ENCODE peak calls at places on chromosomes 11 and 22, in four cellular contexts. Q is body of pancreas, D is left lung, B is kidney. W is an unnamed sample.
A peak's percentile ranks its signal among the peaks of the same experiment; 100 is the strongest.

GRCh38 chr11:73143126-73143838 is 1.2 kb upstream of the FCHSD2 start:
- DNase-seq in Q (peak; percentile 36), D (no peak), B (no peak), W (no peak)

GRCh38 chr11:67636962-67637361 is 2.6 kb downstream of the TBX10 start:
- DNase-seq in Q (no peak), D (no peak), B (no peak), W (no peak)

GRCh38 chr11:2825886-2826678 is 59.5 kb downstream of the CDKN1C start:
- DNase-seq in Q (peak; percentile 73), D (peak; percentile 76), B (peak; percentile 90), W (peak; percentile 93)

GRCh38 chr11:1222491-1223345 is at the start of gene MUC5B:
- DNase-seq in Q (peak; percentile 74), D (no peak), B (peak; percentile 64), W (no peak)

GRCh38 chr11:31887180-31887579 is 76.1 kb upstream of the PAX6 start:
- DNase-seq in Q (no peak), D (no peak), B (no peak), W (peak; percentile 5)

GRCh38 chr11:67032830-67033555 is 10.1 kb downstream of the SYT12 start:
- DNase-seq in Q (no peak), D (peak; percentile 54), B (peak; percentile 88), W (peak; percentile 92)

GRCh38 chr11:2126520-2127085 is 12.6 kb downstream of the IGF2 start:
- DNase-seq in Q (no peak), D (no peak), B (no peak), W (no peak)

GRCh38 chr11:47348859-47349258 is 3.6 kb downstream of the MYBPC3 start:
- DNase-seq in Q (no peak), D (no peak), B (no peak), W (peak; percentile 27)

GRCh38 chr11:120612363-120613263 is 101.1 kb downstream of the GRIK4 start:
- DNase-seq in Q (no peak), D (no peak), B (no peak), W (peak; percentile 58)

GRCh38 chr11:68271023-68271780 is 571 bp downstream of the C11orf24 start:
- DNase-seq in Q (peak; percentile 69), D (peak; percentile 68), B (no peak), W (peak; percentile 74)

GRCh38 chr22:37046589-37046988 is 5.0 kb upstream of the KCTD17 start:
- DNase-seq in Q (no peak), D (no peak), B (no peak), W (no peak)

GRCh38 chr11:102476812-102477211 is 24.2 kb upstream of the TMEM123 start:
- DNase-seq in Q (peak; percentile 79), D (peak; percentile 41), B (no peak), W (no peak)

GRCh38 chr22:49756201-49756600 is 71.5 kb downstream of the BRD1 start:
- DNase-seq in Q (no peak), D (peak; percentile 9), B (peak; percentile 53), W (no peak)

GRCh38 chr11:102497061-102497460 is 33.5 kb downstream of the MMP7 start:
- DNase-seq in Q (no peak), D (no peak), B (no peak), W (peak; percentile 44)

GRCh38 chr22:25081409-25081824 is 118.2 kb upstream of the CRYBB3 start:
- DNase-seq in Q (peak; percentile 38), D (no peak), B (no peak), W (peak; percentile 19)

GRCh38 chr11:70066628-70067027 is 11.5 kb upstream of the ANO1 start:
- DNase-seq in Q (no peak), D (no peak), B (no peak), W (no peak)

GRCh38 chr11:70068950-70069349 is 9.2 kb upstream of the ANO1 start:
- DNase-seq in Q (no peak), D (no peak), B (no peak), W (no peak)

GRCh38 chr11:70067036-70067435 is 11.1 kb upstream of the ANO1 start:
- DNase-seq in Q (no peak), D (no peak), B (no peak), W (no peak)

GRCh38 chr11:70068345-70068744 is 9.8 kb upstream of the ANO1 start:
- DNase-seq in Q (no peak), D (no peak), B (no peak), W (no peak)

DNA sequence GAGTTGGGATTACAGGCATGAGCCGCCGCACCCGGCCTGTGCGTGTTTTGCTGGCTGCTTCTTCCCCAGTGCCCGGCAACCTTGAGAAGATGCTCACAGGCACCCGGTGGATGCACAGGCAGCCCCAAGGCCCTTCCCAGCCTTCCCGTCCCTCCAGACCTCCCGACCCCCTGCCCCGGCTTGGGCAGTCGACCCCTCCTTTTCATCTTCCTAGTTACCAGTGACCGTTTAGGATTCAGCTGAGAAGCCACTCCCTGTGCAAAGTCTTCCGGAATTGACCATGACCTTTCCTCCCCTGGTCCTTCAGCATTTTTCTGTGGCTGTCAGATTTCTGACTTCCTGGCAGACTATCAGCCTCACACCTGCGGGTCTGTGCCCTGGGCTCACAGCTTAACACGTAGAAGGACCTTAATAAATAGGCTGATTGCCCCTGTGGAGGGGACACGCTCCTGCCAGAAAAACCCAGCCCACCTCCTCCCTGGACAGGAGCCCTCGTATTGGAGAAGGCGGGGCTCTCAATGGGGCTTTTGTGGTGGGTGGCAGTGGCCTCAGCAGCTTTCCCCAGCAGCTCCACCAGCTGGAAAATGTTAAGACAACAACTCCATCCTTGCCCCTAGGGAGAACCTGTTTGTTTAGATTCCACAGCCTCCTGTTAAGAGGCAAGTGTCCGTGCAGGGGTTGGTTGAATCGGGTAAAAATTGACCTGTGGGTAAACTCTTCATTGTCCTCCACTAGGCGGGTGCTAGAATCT is 10.4 kb upstream of the ANO1 start:
- DNase-seq in Q (no peak), D (no peak), B (no peak), W (no peak)
- TF ChIP-seq CTCF in Q (no peak), D (no peak), B (no peak), W (no peak)

GRCh38 chr11:70942593-70942992 is 309.8 kb downstream of the SHANK2 start:
- DNase-seq in Q (no peak), D (no peak), B (no peak), W (peak; percentile 12)
- TF ChIP-seq CTCF in Q (no peak), D (no peak), B (peak; percentile 2), W (peak; percentile 26)

GRCh38 chr11:84714316-84714780 is 912.8 kb downstream of the DLG2 start:
- DNase-seq in Q (peak; percentile 58), D (peak; percentile 55), B (no peak), W (peak; percentile 53)
- TF ChIP-seq CTCF in Q (peak; percentile 25), D (no peak), B (peak; percentile 45), W (peak; percentile 60)

GRCh38 chr22:29208502-29208862 is 2.8 kb downstream of the EMID1 start:
- DNase-seq in Q (no peak), D (no peak), B (no peak), W (no peak)
- TF ChIP-seq CTCF in Q (no peak), D (no peak), B (no peak), W (no peak)

GRCh38 chr11:33376331-33377099 is 119.3 kb downstream of the HIPK3 start:
- DNase-seq in Q (no peak), D (no peak), B (peak; percentile 67), W (no peak)
- TF ChIP-seq CTCF in Q (no peak), D (no peak), B (no peak), W (no peak)

GRCh38 chr11:61972112-61972795 is 4.8 kb upstream of the FTH1 start:
- DNase-seq in Q (no peak), D (peak; percentile 51), B (no peak), W (no peak)

GRCh38 chr11:61971177-61972111 is 4.0 kb upstream of the FTH1 start:
- DNase-seq in Q (peak; percentile 99), D (peak; percentile 98), B (peak; percentile 99), W (peak; percentile 99)

GRCh38 chr11:61973603-61974162 is 6.2 kb upstream of the FTH1 start:
- DNase-seq in Q (peak; percentile 53), D (peak; percentile 40), B (no peak), W (no peak)

GRCh38 chr11:61974766-61975631 is 7.6 kb upstream of the FTH1 start:
- DNase-seq in Q (peak; percentile 95), D (peak; percentile 40), B (no peak), W (no peak)

DNA sequence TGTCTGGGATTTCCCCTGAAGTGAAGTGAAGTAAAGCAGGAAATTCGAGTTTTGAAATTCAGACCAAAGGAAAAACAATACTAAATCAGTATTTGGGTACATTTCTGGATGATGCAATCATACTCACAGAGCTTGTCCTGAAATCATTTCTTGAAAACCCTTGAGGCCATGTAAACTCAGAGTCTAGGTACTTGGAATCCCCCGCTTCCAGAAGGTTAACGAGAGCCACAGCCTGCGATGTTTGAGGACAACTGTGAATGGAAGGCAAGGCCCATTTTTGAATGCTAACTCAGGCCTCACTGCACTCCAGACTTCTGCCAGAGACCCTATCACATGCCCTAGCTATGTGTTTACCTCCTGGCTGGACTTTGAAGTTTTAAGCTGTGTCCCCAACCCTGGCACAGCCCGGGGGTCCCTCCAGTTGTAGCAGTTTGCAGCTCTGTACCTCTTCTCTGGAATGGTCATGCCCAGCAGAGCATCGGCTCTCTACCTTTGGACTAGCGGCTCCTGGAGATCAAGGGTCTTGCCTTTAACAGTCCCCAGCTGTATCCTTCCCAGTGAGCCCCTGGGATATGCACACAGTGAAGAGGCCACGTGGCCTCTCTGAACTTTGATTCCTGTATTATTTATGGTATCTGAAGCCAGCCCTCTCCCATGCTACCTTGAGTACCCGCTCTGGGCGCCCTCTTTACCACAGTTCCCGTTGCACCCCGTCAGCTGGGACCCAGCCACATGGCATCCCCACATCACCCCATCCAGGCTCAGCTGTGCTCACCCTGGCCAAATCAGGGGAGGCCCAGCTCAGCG is 5.6 kb upstream of the FTH1 start:
- DNase-seq in Q (peak; percentile 62), D (peak; percentile 58), B (no peak), W (peak; percentile 92)
- TF ChIP-seq CTCF in Q (no peak), D (no peak), B (no peak), W (no peak)

DNA sequence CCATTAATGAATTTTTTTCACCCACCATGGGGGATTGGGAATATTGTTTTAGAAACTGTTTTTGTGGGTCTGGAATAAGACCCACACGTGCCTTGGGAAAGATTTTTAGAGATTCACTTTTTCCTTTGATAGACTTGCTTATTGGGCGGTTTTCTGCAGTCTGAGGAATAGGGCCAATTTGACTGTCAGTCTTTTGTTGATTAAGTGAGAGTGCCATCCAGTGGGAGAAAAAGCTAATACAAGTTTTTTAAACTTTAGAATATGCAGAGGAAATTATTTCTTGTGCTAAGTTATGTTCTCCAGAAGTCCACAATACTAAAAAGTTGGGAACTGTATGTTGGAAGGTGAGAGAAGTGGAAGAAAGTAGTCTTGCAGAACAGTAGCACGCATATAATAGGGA is 56.1 kb downstream of the PRMT3 start:
- DNase-seq in Q (no peak), D (no peak), B (no peak), W (peak; percentile 37)
- TF ChIP-seq CTCF in Q (no peak), D (no peak), B (no peak), W (peak; percentile 44)

DNA sequence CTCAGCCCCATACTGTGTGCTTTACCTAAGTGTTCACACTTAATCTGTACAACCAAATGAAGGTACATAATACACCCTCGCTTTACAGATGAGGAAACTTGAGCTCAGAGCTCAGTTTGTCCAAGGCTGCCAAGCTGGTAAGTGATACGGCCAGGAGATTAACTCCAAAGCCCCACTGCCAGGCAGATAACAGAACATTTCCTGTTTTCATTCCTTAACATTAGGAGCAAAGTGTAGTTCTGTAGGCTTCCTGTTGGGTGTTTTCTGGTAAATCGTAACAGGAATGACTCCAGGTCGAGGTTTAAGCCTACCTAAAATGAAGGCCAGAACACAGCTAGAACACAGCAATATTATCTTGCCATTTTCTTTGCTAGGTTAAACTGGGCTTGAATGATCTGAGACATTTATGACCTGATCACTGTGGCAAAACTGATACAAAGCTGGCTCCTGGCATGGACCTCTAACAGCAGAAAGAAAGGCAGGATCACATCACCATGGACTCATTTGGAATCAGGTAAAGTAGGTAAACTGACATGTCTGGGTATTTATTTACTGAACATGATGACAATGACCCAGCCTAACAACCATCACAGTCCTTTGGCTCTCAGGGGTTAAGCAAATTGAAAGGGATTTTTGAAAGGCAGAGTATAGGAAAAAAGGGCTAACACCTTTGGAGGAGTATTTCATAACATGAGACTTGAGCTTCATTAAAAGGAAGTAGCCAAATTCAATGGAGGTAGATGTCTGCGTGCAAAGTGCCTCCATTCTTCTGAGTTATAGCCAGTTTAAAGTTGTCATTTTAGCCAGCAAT is 3.9 kb upstream of the NUP50 start:
- DNase-seq in Q (peak; percentile 49), D (no peak), B (no peak), W (peak; percentile 31)
- TF ChIP-seq CTCF in Q (no peak), D (no peak), B (no peak), W (peak; percentile 13)